ENCODE peak calls at places on chromosomes 6 and 20, in ten cellular contexts. I is Panc1; X is AG09319; P is effector memory CD4-positive, alpha-beta T cell; Z is NCI-H524; A is nephron progenitor cell; Y is brain microvascular endothelial cell; T is germinal center; L is stimulated activated CD4-positive, alpha-beta T cell treated with anti-CD3 and anti-CD28 coated beads, Interleukin-2, amount 100 ng/mL, for 48 hours; M is myocyte. J is an unnamed sample.
A peak's percentile ranks its signal among the peaks of the same experiment; 100 is the strongest.

GRCh38 chr20:62636446-62636845 is 5.9 kb upstream of the SLCO4A1 start:
- DNase-seq in M (no peak), P (no peak), Y (no peak), T (no peak), A (no peak), L (no peak), Z (peak; percentile 86), I (no peak), X (no peak), J (no peak)

GRCh38 chr20:51914758-51915157 is 112.4 kb upstream of the SALL4 start:
- DNase-seq in Y (no peak), Z (no peak), M (no peak), T (no peak), P (no peak), I (no peak), L (no peak), X (no peak), A (no peak), J (no peak)

GRCh38 chr20:5141615-5142014 is 14.8 kb downstream of the CDS2 start:
- DNase-seq in T (no peak), I (no peak), A (no peak), M (no peak), Z (no peak), P (no peak), Y (no peak), L (no peak), X (no peak), J (no peak)

GRCh38 chr6:135594000-135594399 is 96.5 kb upstream of the AHI1 start:
- DNase-seq in Y (no peak), P (no peak), T (no peak), I (no peak), Z (no peak), X (no peak), A (no peak), L (no peak), M (no peak), J (no peak)

GRCh38 chr20:18288748-18289705 is 700 bp downstream of the ZNF133 start:
- DNase-seq in A (peak; percentile 18), P (no peak), M (peak; percentile 35), Z (peak; percentile 34), X (no peak), T (no peak), L (no peak), I (no peak), Y (peak; percentile 17), J (peak; percentile 27)

GRCh38 chr6:16180696-16181428 is 52.0 kb downstream of the MYLIP start:
- DNase-seq in T (no peak), M (no peak), Y (no peak), I (no peak), A (no peak), Z (no peak), L (no peak), X (no peak), P (no peak), J (no peak)

GRCh38 chr20:36550797-36551299 is 9.5 kb downstream of the MYL9 start:
- DNase-seq in L (no peak), P (no peak), Z (no peak), I (no peak), M (peak; percentile 28), X (no peak), T (no peak), A (no peak), Y (peak; percentile 37), J (no peak)

GRCh38 chr6:3752538-3753227 is 1.2 kb upstream of the PXDC1 start:
- DNase-seq in T (no peak), P (no peak), I (no peak), L (no peak), Z (no peak), M (no peak), Y (no peak), A (no peak), X (no peak), J (no peak)

GRCh38 chr6:81769834-81770233 is 17.4 kb upstream of the TENT5A start:
- DNase-seq in L (no peak), X (no peak), A (peak; percentile 23), Y (no peak), I (no peak), P (no peak), Z (no peak), M (peak; percentile 61), T (no peak), J (no peak)

GRCh38 chr6:101083533-101084172 is 202.5 kb upstream of the ASCC3 start:
- DNase-seq in A (no peak), I (peak; percentile 82), T (no peak), P (no peak), M (peak; percentile 42), Z (no peak), X (no peak), Y (peak; percentile 90), L (no peak), J (no peak)

GRCh38 chr20:38304845-38305447 is 990 bp downstream of the BPI start:
- DNase-seq in L (peak; percentile 15), T (peak; percentile 27), A (peak; percentile 26), Z (peak; percentile 69), P (no peak), X (no peak), Y (peak; percentile 49), I (peak; percentile 7), M (peak; percentile 40), J (peak; percentile 17)

GRCh38 chr20:37423545-37423944 is 77.6 kb downstream of the SRC start:
- DNase-seq in X (no peak), L (no peak), Z (no peak), P (no peak), I (no peak), A (no peak), Y (no peak), M (no peak), T (no peak), J (no peak)

GRCh38 chr20:16476032-16476431 is 97.2 kb downstream of the KIF16B start:
- DNase-seq in Z (peak; percentile 68), X (no peak), T (peak; percentile 20), L (no peak), P (no peak), A (no peak), Y (peak; percentile 19), M (peak; percentile 72), I (peak; percentile 22), J (peak; percentile 80)

GRCh38 chr6:108942556-108943492 is 94.6 kb downstream of the ARMC2 start:
- DNase-seq in A (no peak), P (peak; percentile 58), Y (no peak), M (no peak), L (peak; percentile 29), X (no peak), T (no peak), Z (no peak), I (no peak), J (no peak)

GRCh38 chr6:156423829-156424228 is 353.3 kb upstream of the ARID1B start:
- DNase-seq in Y (no peak), T (no peak), X (no peak), A (no peak), M (no peak), Z (no peak), L (no peak), P (no peak), I (no peak), J (no peak)

GRCh38 chr6:26537846-26538571 is at the start of gene HMGN4:
- DNase-seq in Y (peak; percentile 86), P (peak; percentile 76), Z (peak; percentile 88), A (peak; percentile 72), X (peak; percentile 76), L (peak; percentile 74), M (peak; percentile 89), I (peak; percentile 92), T (peak; percentile 75), J (peak; percentile 95)

GRCh38 chr6:56374841-56375369 is 127.5 kb upstream of the COL21A1 start:
- DNase-seq in Z (no peak), Y (peak; percentile 23), X (peak; percentile 81), P (no peak), M (peak; percentile 78), A (no peak), T (no peak), L (no peak), I (no peak), J (no peak)

GRCh38 chr20:12012241-12013222 is 94.8 kb downstream of the BTBD3 start:
- DNase-seq in I (peak; percentile 39), A (peak; percentile 24), Y (peak; percentile 61), L (peak; percentile 13), M (peak; percentile 13), P (no peak), Z (peak; percentile 71), X (no peak), T (peak; percentile 37), J (peak; percentile 36)

GRCh38 chr6:133983099-133983939 is 30.3 kb downstream of the TBPL1 start:
- DNase-seq in I (no peak), L (peak; percentile 27), T (no peak), Y (peak; percentile 35), M (no peak), X (no peak), Z (no peak), P (peak; percentile 24), A (no peak), J (no peak)

J was measured in cerebellar cortex.